ENCODE peak calls at places on chromosomes 6 and 20, in eight cellular contexts. One of them, this sample, is unnamed.

GRCh38 chr6:127519469-127519785 is 292 bp upstream of the MTCL3 start:
- DNase-seq in right cardiac atrium: no peak
- DNase-seq in IMR-90: no peak
- DNase-seq in dermis microvascular lymphatic vessel endothelial cell: no peak
- DNase-seq in psoas muscle: no peak
- DNase-seq in esophagus muscularis mucosa: no peak
- DNase-seq in GM13977: no peak
- DNase-seq in mucosa of gallbladder: no peak
- DNase-seq in this sample: no peak

GRCh38 chr6:106525111-106525884 is 104.0 kb downstream of the RTN4IP1 start:
- DNase-seq in right cardiac atrium: no peak
- DNase-seq in IMR-90: no peak
- DNase-seq in dermis microvascular lymphatic vessel endothelial cell: peak
- DNase-seq in psoas muscle: no peak
- DNase-seq in esophagus muscularis mucosa: no peak
- DNase-seq in GM13977: peak
- DNase-seq in mucosa of gallbladder: no peak
- DNase-seq in this sample: no peak

GRCh38 chr20:45500022-45500421 is 15.4 kb downstream of the SPINT3 start:
- DNase-seq in right cardiac atrium: no peak
- DNase-seq in IMR-90: no peak
- DNase-seq in dermis microvascular lymphatic vessel endothelial cell: no peak
- DNase-seq in psoas muscle: no peak
- DNase-seq in esophagus muscularis mucosa: no peak
- DNase-seq in GM13977: no peak
- DNase-seq in mucosa of gallbladder: peak
- DNase-seq in this sample: no peak

GRCh38 chr6:80440496-80441160 is 334.2 kb downstream of the BCKDHB start:
- DNase-seq in right cardiac atrium: no peak
- DNase-seq in IMR-90: no peak
- DNase-seq in dermis microvascular lymphatic vessel endothelial cell: peak
- DNase-seq in psoas muscle: no peak
- DNase-seq in esophagus muscularis mucosa: no peak
- DNase-seq in GM13977: no peak
- DNase-seq in mucosa of gallbladder: no peak
- DNase-seq in this sample: no peak

GRCh38 chr6:133917781-133918180 is 28.9 kb downstream of the TCF21 start:
- DNase-seq in right cardiac atrium: no peak
- DNase-seq in IMR-90: no peak
- DNase-seq in dermis microvascular lymphatic vessel endothelial cell: no peak
- DNase-seq in psoas muscle: no peak
- DNase-seq in esophagus muscularis mucosa: no peak
- DNase-seq in GM13977: no peak
- DNase-seq in mucosa of gallbladder: no peak
- DNase-seq in this sample: no peak

GRCh38 chr6:2480267-2480966 is 235.0 kb upstream of the GMDS start:
- DNase-seq in right cardiac atrium: peak
- DNase-seq in IMR-90: no peak
- DNase-seq in dermis microvascular lymphatic vessel endothelial cell: peak
- DNase-seq in psoas muscle: no peak
- DNase-seq in esophagus muscularis mucosa: no peak
- DNase-seq in GM13977: no peak
- DNase-seq in mucosa of gallbladder: peak
- DNase-seq in this sample: no peak

GRCh38 chr6:168088161-168089106 is 9.4 kb upstream of the FRMD1 start:
- DNase-seq in right cardiac atrium: no peak
- DNase-seq in IMR-90: peak
- DNase-seq in dermis microvascular lymphatic vessel endothelial cell: no peak
- DNase-seq in psoas muscle: peak
- DNase-seq in esophagus muscularis mucosa: no peak
- DNase-seq in GM13977: no peak
- DNase-seq in mucosa of gallbladder: peak
- DNase-seq in this sample: no peak

GRCh38 chr6:50264995-50265571 is 215.4 kb upstream of the DEFB112 start:
- DNase-seq in right cardiac atrium: no peak
- DNase-seq in IMR-90: no peak
- DNase-seq in dermis microvascular lymphatic vessel endothelial cell: no peak
- DNase-seq in psoas muscle: no peak
- DNase-seq in esophagus muscularis mucosa: no peak
- DNase-seq in GM13977: no peak
- DNase-seq in mucosa of gallbladder: no peak
- DNase-seq in this sample: no peak

GRCh38 chr20:1775117-1775516 is 117.5 kb upstream of the SIRPG start:
- DNase-seq in right cardiac atrium: no peak
- DNase-seq in IMR-90: peak
- DNase-seq in dermis microvascular lymphatic vessel endothelial cell: no peak
- DNase-seq in psoas muscle: no peak
- DNase-seq in esophagus muscularis mucosa: no peak
- DNase-seq in GM13977: no peak
- DNase-seq in mucosa of gallbladder: peak
- DNase-seq in this sample: no peak

GRCh38 chr20:57378107-57378506 is 13.1 kb upstream of the RBM38 start:
- DNase-seq in right cardiac atrium: no peak
- DNase-seq in IMR-90: no peak
- DNase-seq in dermis microvascular lymphatic vessel endothelial cell: no peak
- DNase-seq in psoas muscle: no peak
- DNase-seq in esophagus muscularis mucosa: no peak
- DNase-seq in GM13977: no peak
- DNase-seq in mucosa of gallbladder: no peak
- DNase-seq in this sample: no peak

GRCh38 chr6:138188278-138188923 is 26.7 kb downstream of the ARFGEF3 start:
- DNase-seq in right cardiac atrium: no peak
- DNase-seq in IMR-90: no peak
- DNase-seq in dermis microvascular lymphatic vessel endothelial cell: no peak
- DNase-seq in psoas muscle: no peak
- DNase-seq in esophagus muscularis mucosa: no peak
- DNase-seq in GM13977: no peak
- DNase-seq in mucosa of gallbladder: peak
- DNase-seq in this sample: no peak

GRCh38 chr6:105755885-105756284 is 330.3 kb upstream of the PRDM1 start:
- DNase-seq in right cardiac atrium: no peak
- DNase-seq in IMR-90: no peak
- DNase-seq in dermis microvascular lymphatic vessel endothelial cell: no peak
- DNase-seq in psoas muscle: no peak
- DNase-seq in esophagus muscularis mucosa: no peak
- DNase-seq in GM13977: no peak
- DNase-seq in mucosa of gallbladder: no peak
- DNase-seq in this sample: no peak

This sample was measured in NK-92 treated with Interleukin-12 subunit alpha and Interleukin-12 subunit beta, amount 100 ng/mL, for 24 hours.